ENCODE peak calls at places on chromosomes 1 and 21, in seven cellular contexts. I is left ventricle myocardium inferior, V is right cardiac atrium, G is heart right ventricle, S is DND-41, Y is OCI-LY7, T is mammary epithelial cell. K is an unnamed sample.

GRCh38 chr1:43760745-43761343 is 53.5 kb downstream of the ST3GAL3 start:
- DNase-seq in G (no peak), V (no peak), Y (no peak), I (no peak), S (no peak), T (no peak), K (no peak)

GRCh38 chr1:159972443-159973205 is 18.6 kb upstream of the SLAMF9 start:
- DNase-seq in Y (no peak), G (no peak), V (no peak), T (no peak), S (no peak), I (no peak), K (no peak)

GRCh38 chr1:200075938-200076546 is 48.5 kb downstream of the NR5A2 start:
- DNase-seq in Y (no peak), V (no peak), T (peak; percentile 49), G (peak; percentile 73), S (no peak), I (no peak), K (peak; percentile 88)

GRCh38 chr1:44036409-44037111 is 5.3 kb upstream of the SLC6A9 start:
- DNase-seq in S (peak; percentile 73), I (peak; percentile 34), Y (peak; percentile 74), G (peak; percentile 60), V (peak; percentile 80), T (peak; percentile 62), K (peak; percentile 72)

GRCh38 chr1:171206956-171207355 is 21.9 kb downstream of the FMO2 start:
- DNase-seq in T (peak; percentile 6), Y (no peak), G (no peak), V (no peak), I (no peak), S (no peak), K (no peak)

GRCh38 chr1:234721476-234722266 is 111.7 kb upstream of the IRF2BP2 start:
- DNase-seq in I (peak; percentile 60), G (peak; percentile 88), T (no peak), Y (no peak), V (peak; percentile 90), S (no peak), K (no peak)

GRCh38 chr1:37634554-37635308 is at the start of gene RSPO1:
- DNase-seq in T (peak; percentile 10), I (no peak), G (no peak), V (no peak), S (no peak), Y (no peak), K (no peak)

GRCh38 chr1:32736812-32737791 is 34.5 kb upstream of the SYNC start:
- DNase-seq in I (no peak), T (no peak), G (no peak), S (no peak), V (no peak), Y (no peak), K (peak; percentile 85)

GRCh38 chr21:31220567-31220966 is 123.5 kb downstream of the TIAM1 start:
- DNase-seq in S (no peak), G (no peak), Y (no peak), T (peak; percentile 84), V (no peak), I (no peak), K (no peak)

GRCh38 chr21:26433386-26433785 is 139.7 kb downstream of the CYYR1 start:
- DNase-seq in V (no peak), G (no peak), Y (no peak), T (no peak), S (no peak), I (no peak), K (no peak)

GRCh38 chr1:100188617-100189016 is 10.6 kb upstream of the LRRC39 start:
- DNase-seq in V (no peak), S (no peak), T (peak; percentile 6), I (no peak), Y (no peak), G (peak; percentile 40), K (no peak)

GRCh38 chr1:244371294-244372141 is 80.2 kb downstream of the ADSS2 start:
- DNase-seq in Y (no peak), G (no peak), S (peak; percentile 64), V (no peak), T (peak; percentile 89), I (no peak), K (no peak)

GRCh38 chr1:229098903-229099578 is 171.9 kb upstream of the RAB4A start:
- DNase-seq in S (no peak), I (no peak), T (no peak), V (no peak), Y (no peak), G (no peak), K (no peak)

GRCh38 chr1:224507771-224508523 is 73.3 kb upstream of the WDR26 start:
- DNase-seq in Y (no peak), T (no peak), S (no peak), I (no peak), G (no peak), V (no peak), K (no peak)

GRCh38 chr1:224503161-224504118 is 68.8 kb upstream of the WDR26 start:
- DNase-seq in T (peak; percentile 96), V (peak; percentile 98), G (peak; percentile 91), S (peak; percentile 79), Y (peak; percentile 77), I (peak; percentile 94), K (peak; percentile 94)

GRCh38 chr1:224505454-224506093 is 71.0 kb upstream of the WDR26 start:
- DNase-seq in T (no peak), S (no peak), V (no peak), Y (no peak), I (no peak), G (no peak), K (no peak)

GRCh38 chr1:224504642-224505041 is 70.0 kb upstream of the WDR26 start:
- DNase-seq in G (no peak), V (no peak), I (no peak), T (no peak), S (no peak), Y (no peak), K (no peak)

DNA sequence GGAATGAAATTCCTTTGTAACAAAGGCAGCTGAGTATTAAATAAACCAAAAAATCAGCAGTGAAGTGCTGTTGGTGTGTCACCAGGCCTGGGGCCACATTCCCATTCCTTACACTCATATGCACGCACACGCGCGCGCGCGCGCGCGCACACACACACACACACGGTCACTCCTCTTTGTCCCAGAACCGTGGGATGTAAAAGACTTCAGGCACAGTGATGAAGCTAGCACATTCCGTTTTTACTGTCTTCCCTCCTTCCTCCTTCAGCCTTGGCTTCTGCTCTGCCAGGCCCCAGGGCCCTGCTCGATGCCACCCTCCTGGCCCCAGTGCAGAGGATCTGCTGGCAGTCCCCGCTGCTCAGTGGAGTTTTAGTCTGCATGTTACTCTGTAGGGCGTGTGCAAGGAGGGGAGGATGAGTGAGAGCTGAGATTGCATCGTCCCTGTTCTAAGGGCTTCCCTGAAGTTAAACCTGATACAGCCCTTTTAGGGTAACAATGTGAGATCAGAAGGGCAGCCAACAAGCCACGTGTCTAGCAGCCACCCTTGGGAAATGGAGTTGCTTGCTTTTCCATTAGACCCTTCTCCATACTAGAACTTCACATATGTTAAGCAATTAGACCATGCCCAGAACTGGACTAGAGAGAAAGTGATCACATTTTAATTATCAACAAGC is 71.7 kb upstream of the WDR26 start:
- DNase-seq in I (no peak), V (peak; percentile 42), T (peak; percentile 41), G (no peak), Y (no peak), S (no peak), K (no peak)
- H3K4me1 ChIP-seq in I (peaks cover 45% of the 10 kb centered on the region), V (peaks cover 13% of the 10 kb centered on the region), T (peaks cover 55% of the 10 kb centered on the region), G (peaks cover 52% of the 10 kb centered on the region), Y (peaks cover 36% of the 10 kb centered on the region), S (peaks cover 59% of the 10 kb centered on the region), K (peaks cover 39% of the 10 kb centered on the region)

GRCh38 chr1:107142370-107142668 is 1.5 kb downstream of the NTNG1 start:
- DNase-seq in V (no peak), S (no peak), T (no peak), G (no peak), Y (no peak), I (no peak), K (no peak)
- H3K4me3 ChIP-seq in V (no peak overlapping the region), S (no peak overlapping the region), T (no peak overlapping the region), G (no peak overlapping the region), Y (peak overlapping the region; percentile 78), I (no peak overlapping the region), K (no peak overlapping the region)

GRCh38 chr1:39187276-39188046 is 17.0 kb upstream of the MACF1 start:
- DNase-seq in G (no peak), S (no peak), T (peak; percentile 76), Y (no peak), V (no peak), I (no peak), K (no peak)

GRCh38 chr1:39182804-39183203 is 21.7 kb upstream of the MACF1 start:
- DNase-seq in S (no peak), I (no peak), V (no peak), T (no peak), G (no peak), Y (no peak), K (no peak)

GRCh38 chr1:39181311-39181710 is 23.2 kb upstream of the MACF1 start:
- DNase-seq in Y (no peak), V (no peak), T (no peak), I (no peak), S (no peak), G (no peak), K (no peak)

GRCh38 chr1:39184354-39184818 is 20.1 kb upstream of the MACF1 start:
- DNase-seq in Y (no peak), S (no peak), I (no peak), V (no peak), G (no peak), T (no peak), K (no peak)

GRCh38 chr1:39183503-39184353 is 20.8 kb upstream of the MACF1 start:
- DNase-seq in Y (peak; percentile 87), V (no peak), G (peak; percentile 27), T (peak; percentile 100), S (peak; percentile 91), I (no peak), K (no peak)
- H3K27ac ChIP-seq in Y (peak overlapping the region; percentile 64), V (peak overlapping the region; percentile 3), G (peak overlapping the region; percentile 28), T (peak overlapping the region; percentile 93), S (peak overlapping the region; percentile 81), I (peak overlapping the region; percentile 42), K (no peak overlapping the region)

GRCh38 chr1:150162582-150162861 is 12.8 kb downstream of the PLEKHO1 start:
- DNase-seq in Y (no peak), T (no peak), V (no peak), G (no peak), I (no peak), S (no peak), K (no peak)
- H3K4me1 ChIP-seq in Y (peaks cover 86% of the 10 kb centered on the region), T (peaks cover 14% of the 10 kb centered on the region), V (peaks cover 16% of the 10 kb centered on the region), G (peaks cover 53% of the 10 kb centered on the region), I (peaks cover 45% of the 10 kb centered on the region), S (peaks cover 38% of the 10 kb centered on the region), K (no peaks in the 10 kb centered on the region)

GRCh38 chr1:201946224-201946908 is at the start of gene LMOD1:
- DNase-seq in G (peak; percentile 85), Y (no peak), T (peak; percentile 57), I (peak; percentile 80), V (peak; percentile 95), S (no peak), K (peak; percentile 67)

GRCh38 chr1:201949491-201949890 is 3.1 kb upstream of the LMOD1 start:
- DNase-seq in G (no peak), V (no peak), I (no peak), T (no peak), S (no peak), Y (no peak), K (no peak)

GRCh38 chr1:201945157-201945556 is 1.2 kb downstream of the LMOD1 start:
- DNase-seq in S (no peak), Y (no peak), G (no peak), V (peak; percentile 45), I (no peak), T (no peak), K (no peak)

GRCh38 chr1:201945863-201946223 is 505 bp downstream of the LMOD1 start:
- DNase-seq in Y (no peak), G (no peak), V (no peak), T (no peak), S (no peak), I (no peak), K (no peak)

GRCh38 chr1:201947697-201948008 is 1.3 kb upstream of the LMOD1 start:
- DNase-seq in S (no peak), I (no peak), T (no peak), G (no peak), Y (no peak), V (no peak), K (no peak)
- H3K4me3 ChIP-seq in S (no peak overlapping the region), I (no peak overlapping the region), T (no peak overlapping the region), G (no peak overlapping the region), Y (no peak overlapping the region), V (no peak overlapping the region), K (no peak overlapping the region)

K was measured in pancreas.